ENCODE peak calls at places on chromosomes 7 and 10, in ten cellular contexts. P is right lobe of liver, I is IMR-90, G is GM12892, D is thyroid gland, Q is spleen, C is A549, B is HepG2, F is lower leg skin, N is adrenal gland. W is an unnamed sample.

GRCh38 chr10:103617362-103618026 is 124.0 kb downstream of the NEURL1 start:
- DNase-seq in P (peak; percentile 82), I (no peak), G (no peak), D (no peak), Q (no peak), C (no peak), B (no peak), F (no peak), N (no peak), W (no peak)

GRCh38 chr7:137656850-137657232 is 189.9 kb downstream of the DGKI start:
- DNase-seq in P (no peak), I (no peak), G (no peak), D (no peak), Q (no peak), C (no peak), B (no peak), F (no peak), N (no peak), W (no peak)

GRCh38 chr10:68067029-68067428 is 8.1 kb downstream of the HERC4 start:
- DNase-seq in P (no peak), I (no peak), G (no peak), D (no peak), Q (no peak), C (no peak), B (no peak), F (no peak), N (no peak), W (no peak)

GRCh38 chr10:13751191-13751764 is 164.5 kb downstream of the PRPF18 start:
- DNase-seq in P (no peak), I (no peak), G (no peak), D (no peak), Q (no peak), C (no peak), B (no peak), F (peak; percentile 40), N (peak; percentile 2), W (no peak)

GRCh38 chr7:45219130-45219529 is 61.5 kb downstream of the RAMP3 start:
- DNase-seq in P (no peak), I (no peak), G (no peak), D (no peak), Q (no peak), C (no peak), B (no peak), F (peak; percentile 53), N (peak; percentile 18), W (no peak)

GRCh38 chr7:26187380-26188290 is 12.9 kb downstream of the HNRNPA2B1 start:
- DNase-seq in P (no peak), I (no peak), G (no peak), D (no peak), Q (no peak), C (no peak), B (no peak), F (no peak), N (no peak), W (no peak)

GRCh38 chr7:75957021-75957736 is 37.2 kb downstream of the TMEM120A start:
- DNase-seq in P (peak; percentile 54), I (no peak), G (no peak), D (peak; percentile 80), Q (no peak), C (no peak), B (peak; percentile 47), F (no peak), N (no peak), W (peak; percentile 86)

GRCh38 chr7:75054744-75055527 is 18.7 kb downstream of the RCC1L start:
- DNase-seq in P (no peak), I (peak; percentile 95), G (no peak), D (peak; percentile 67), Q (no peak), C (no peak), B (no peak), F (no peak), N (peak; percentile 92), W (no peak)

GRCh38 chr10:75061709-75062108 is 49.7 kb upstream of the SAMD8 start:
- DNase-seq in P (no peak), I (no peak), G (no peak), D (no peak), Q (peak; percentile 17), C (no peak), B (no peak), F (no peak), N (no peak), W (no peak)

GRCh38 chr10:75065081-75065480 is 46.4 kb upstream of the SAMD8 start:
- DNase-seq in P (no peak), I (no peak), G (no peak), D (no peak), Q (no peak), C (no peak), B (no peak), F (no peak), N (no peak), W (no peak)

GRCh38 chr10:75062900-75063299 is 48.6 kb upstream of the SAMD8 start:
- DNase-seq in P (no peak), I (no peak), G (no peak), D (no peak), Q (peak; percentile 3), C (no peak), B (no peak), F (no peak), N (no peak), W (no peak)

GRCh38 chr10:75062191-75062849 is 49.1 kb upstream of the SAMD8 start:
- DNase-seq in P (no peak), I (peak; percentile 11), G (no peak), D (no peak), Q (peak; percentile 47), C (no peak), B (no peak), F (no peak), N (no peak), W (no peak)

DNA sequence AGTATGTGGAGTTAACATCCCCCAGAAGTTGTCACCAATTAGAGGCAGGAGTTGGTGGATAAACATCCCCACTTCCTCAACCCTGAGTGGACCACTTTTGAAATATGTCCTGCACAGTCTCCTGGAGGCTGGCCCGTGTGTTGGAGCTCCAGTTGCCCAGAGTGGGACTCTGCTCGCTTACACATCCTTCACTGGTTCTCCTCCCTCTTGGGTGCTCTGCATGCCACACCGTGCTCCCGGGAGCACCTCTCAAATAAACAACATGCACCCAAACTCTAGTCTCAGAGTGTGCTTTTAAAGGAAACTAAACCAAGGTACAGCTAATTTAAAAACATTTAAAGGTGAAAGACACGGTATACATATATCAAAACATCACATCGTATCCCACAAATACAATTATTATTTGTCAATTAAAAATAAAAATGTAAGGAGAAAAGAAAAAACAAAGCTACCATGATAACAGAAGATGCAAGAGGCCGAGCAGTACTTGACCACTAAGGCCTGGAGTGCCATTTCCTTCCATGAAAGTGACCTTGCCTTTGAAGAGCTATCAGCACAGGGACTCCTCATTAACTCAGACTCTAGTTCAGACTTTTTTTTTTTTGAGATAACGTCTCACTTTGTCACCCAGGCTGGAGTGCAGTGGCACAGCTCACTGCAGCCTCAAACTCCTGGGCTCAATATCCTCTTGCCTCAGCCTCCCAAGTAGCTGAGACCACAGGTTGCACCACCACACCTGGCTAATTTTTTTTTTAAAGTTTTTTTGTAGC is 47.8 kb upstream of the SAMD8 start:
- DNase-seq in P (no peak), I (no peak), G (no peak), D (no peak), Q (peak; percentile 27), C (no peak), B (no peak), F (no peak), N (no peak), W (no peak)
- TF ChIP-seq POLR2A in P (no peak), I (no peak), G (no peak), D (no peak), Q (no peak), C (no peak), B (no peak), F (no peak), N (no peak), W (no peak)

DNA sequence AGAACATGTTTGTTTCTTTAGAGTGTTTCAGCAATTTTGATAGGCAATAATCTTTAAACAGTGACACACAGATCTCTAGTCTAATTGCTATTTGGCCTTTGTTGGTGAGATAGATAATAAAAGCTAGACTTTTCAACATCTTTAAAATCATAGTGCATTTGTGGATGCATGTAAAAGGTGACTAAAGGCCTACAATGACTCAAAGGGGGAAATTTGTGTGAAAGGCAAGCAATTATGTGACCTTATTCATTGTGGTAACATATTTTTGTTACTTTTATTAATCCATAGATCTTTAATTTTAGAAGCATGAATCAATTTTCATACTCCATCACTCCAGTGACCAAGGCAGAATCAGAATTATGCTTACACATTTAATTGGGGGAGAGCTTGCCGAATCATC is 299.7 kb downstream of the DGKB start:
- DNase-seq in P (no peak), I (no peak), G (no peak), D (no peak), Q (no peak), C (no peak), B (no peak), F (no peak), N (no peak), W (no peak)
- TF ChIP-seq POLR2A in P (no peak), I (no peak), G (no peak), D (no peak), Q (no peak), C (no peak), B (no peak), F (no peak), N (no peak), W (no peak)

GRCh38 chr10:132374612-132375011 is 22.4 kb upstream of the PWWP2B start:
- DNase-seq in P (no peak), I (no peak), G (no peak), D (no peak), Q (peak; percentile 66), C (no peak), B (no peak), F (peak; percentile 68), N (no peak), W (peak; percentile 41)

GRCh38 chr10:132373241-132373955 is 23.6 kb upstream of the PWWP2B start:
- DNase-seq in P (no peak), I (no peak), G (no peak), D (no peak), Q (peak; percentile 64), C (no peak), B (no peak), F (peak; percentile 79), N (no peak), W (peak; percentile 34)

GRCh38 chr10:132372516-132373095 is 24.4 kb upstream of the PWWP2B start:
- DNase-seq in P (no peak), I (no peak), G (no peak), D (no peak), Q (peak; percentile 58), C (no peak), B (no peak), F (peak; percentile 77), N (no peak), W (no peak)

GRCh38 chr10:132375116-132375794 is 21.7 kb upstream of the PWWP2B start:
- DNase-seq in P (no peak), I (no peak), G (no peak), D (peak; percentile 31), Q (peak; percentile 81), C (no peak), B (no peak), F (peak; percentile 80), N (no peak), W (no peak)

DNA sequence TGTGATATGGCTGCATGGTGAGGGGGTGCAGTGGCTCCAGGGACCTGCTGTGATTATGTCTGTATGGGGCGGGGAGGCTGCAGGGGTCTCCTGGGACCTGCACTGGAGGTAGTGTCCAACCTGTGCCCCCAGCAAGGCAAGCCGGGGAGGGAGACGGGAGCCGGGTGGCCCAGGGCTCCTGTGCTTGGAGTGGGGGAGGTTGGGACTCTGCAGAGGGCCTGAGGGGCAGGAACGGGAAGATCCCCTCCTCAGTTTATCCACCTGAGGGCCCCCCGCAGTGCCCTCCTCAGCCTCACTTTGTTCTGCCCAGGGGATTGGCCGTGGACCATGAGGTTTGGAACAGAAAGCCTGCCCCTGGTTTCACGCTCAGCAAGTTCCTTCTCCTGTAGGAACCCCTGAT is 22.8 kb upstream of the PWWP2B start:
- DNase-seq in P (no peak), I (no peak), G (no peak), D (no peak), Q (peak; percentile 63), C (no peak), B (no peak), F (peak; percentile 74), N (no peak), W (peak; percentile 32)
- TF ChIP-seq POLR2A in P (no peak), I (no peak), G (no peak), D (no peak), Q (no peak), C (no peak), B (no peak), F (no peak), N (no peak), W (no peak)

GRCh38 chr10:11326241-11326640 is 285.2 kb downstream of the USP6NL start:
- DNase-seq in P (no peak), I (no peak), G (no peak), D (no peak), Q (no peak), C (no peak), B (no peak), F (no peak), N (no peak), W (no peak)
- TF ChIP-seq POLR2A in P (no peak), I (no peak), G (peak; percentile 10), D (no peak), Q (no peak), C (no peak), B (no peak), F (no peak), N (no peak), W (no peak)